ENCODE peak calls at places on chromosomes 6 and 20, in eight cellular contexts. X is GM10248, N is WTC11, J is GM20000, K is fibroblast of pulmonary artery, G is breast epithelium, A is upper lobe of right lung, V is pancreas. W is an unnamed sample.

GRCh38 chr6:165769884-165770283 is 106.8 kb upstream of the PDE10A start:
- DNase-seq in G (no peak), J (no peak), V (no peak), K (no peak), X (no peak), N (no peak), A (no peak), W (no peak)

GRCh38 chr6:45377041-45377554 is 636 bp downstream of the SUPT3H start:
- DNase-seq in V (no peak), A (no peak), K (no peak), N (no peak), G (no peak), J (no peak), X (peak), W (no peak)

GRCh38 chr6:54586251-54586650 is 260.3 kb upstream of the FAM83B start:
- DNase-seq in V (no peak), G (no peak), N (no peak), J (no peak), A (no peak), X (no peak), K (peak), W (no peak)

GRCh38 chr6:106751501-106752252 is 122.3 kb downstream of the QRSL1 start:
- DNase-seq in J (no peak), N (no peak), V (peak), A (no peak), G (no peak), K (no peak), X (no peak), W (no peak)

GRCh38 chr6:83488861-83489260 is 23.5 kb upstream of the PRSS35 start:
- DNase-seq in X (no peak), V (no peak), N (no peak), A (no peak), G (no peak), J (no peak), K (no peak), W (no peak)

GRCh38 chr20:29873946-29874345 is 1383.5 kb upstream of the DEFB115 start:
- DNase-seq in X (peak), A (peak), G (no peak), K (peak), N (peak), V (peak), J (peak), W (peak)

GRCh38 chr20:50691585-50692552 is 527 bp upstream of the RIPOR3 start:
- DNase-seq in K (peak), J (no peak), A (no peak), X (no peak), N (peak), V (no peak), G (no peak), W (no peak)

GRCh38 chr6:118464620-118465019 is 83.5 kb upstream of the PLN start:
- DNase-seq in X (no peak), N (no peak), V (no peak), A (no peak), G (no peak), J (no peak), K (no peak), W (no peak)

GRCh38 chr20:47346172-47346571 is 10.3 kb downstream of the ZMYND8 start:
- DNase-seq in N (no peak), V (no peak), J (no peak), K (no peak), G (no peak), A (no peak), X (no peak), W (no peak)

GRCh38 chr20:37259865-37260264 is 1.7 kb downstream of the GHRH start:
- DNase-seq in N (no peak), J (no peak), V (no peak), K (no peak), G (no peak), A (no peak), X (no peak), W (no peak)

GRCh38 chr6:170024940-170025339 is 265.9 kb downstream of the DLL1 start:
- DNase-seq in V (no peak), G (peak), A (no peak), K (peak), X (no peak), N (no peak), J (no peak), W (no peak)

GRCh38 chr6:85751374-85752055 is 108.8 kb upstream of the SYNCRIP start:
- DNase-seq in V (no peak), K (no peak), G (no peak), J (no peak), X (no peak), N (no peak), A (no peak), W (no peak)

GRCh38 chr6:169723200-169723909 is 945 bp downstream of the PHF10 start:
- DNase-seq in X (peak), A (peak), G (peak), V (peak), N (peak), J (peak), K (peak), W (peak)

GRCh38 chr6:89482136-89482535 is 49.2 kb downstream of the ANKRD6 start:
- DNase-seq in N (no peak), J (no peak), K (no peak), A (no peak), X (no peak), G (no peak), V (no peak), W (no peak)

GRCh38 chr6:130140084-130140483 is 82.7 kb downstream of the SAMD3 start:
- DNase-seq in K (peak), X (no peak), V (no peak), N (no peak), J (no peak), G (no peak), A (no peak), W (no peak)

GRCh38 chr20:36709126-36709525 is 36.8 kb downstream of the NDRG3 start:
- DNase-seq in K (no peak), V (no peak), N (no peak), G (no peak), J (no peak), X (no peak), A (no peak), W (no peak)

GRCh38 chr20:61666471-61666832 is 399.2 kb downstream of the TAF4 start:
- DNase-seq in V (no peak), K (no peak), J (no peak), G (no peak), X (no peak), N (no peak), A (no peak), W (no peak)

GRCh38 chr6:54419885-54420284 is 111.6 kb downstream of the TINAG start:
- DNase-seq in A (no peak), K (peak), N (no peak), G (no peak), J (no peak), X (no peak), V (no peak), W (no peak)

GRCh38 chr20:43961541-43962471 is 47.2 kb downstream of the TOX2 start:
- DNase-seq in N (peak), V (no peak), A (peak), K (no peak), J (no peak), X (no peak), G (no peak), W (no peak)

GRCh38 chr20:25345721-25346120 is 44.9 kb downstream of the ABHD12 start:
- DNase-seq in J (no peak), N (no peak), X (no peak), K (no peak), A (no peak), G (no peak), V (no peak), W (no peak)

GRCh38 chr20:57092112-57092899 is 174.1 kb downstream of the BMP7 start:
- DNase-seq in X (peak), A (peak), N (peak), K (peak), G (no peak), V (peak), J (peak), W (peak)

GRCh38 chr20:24668791-24669190 is 199.4 kb downstream of the SYNDIG1 start:
- DNase-seq in K (no peak), V (no peak), G (no peak), X (no peak), J (no peak), N (no peak), A (no peak), W (no peak)

GRCh38 chr6:135451617-135452190 is 45.8 kb downstream of the AHI1 start:
- DNase-seq in K (peak), G (no peak), V (no peak), J (peak), N (no peak), X (no peak), A (no peak), W (no peak)

GRCh38 chr20:17749979-17750721 is 50.4 kb downstream of the BANF2 start:
- DNase-seq in A (peak), N (no peak), V (no peak), K (peak), X (no peak), G (no peak), J (no peak), W (no peak)

GRCh38 chr6:37713529-37714119 is 15.9 kb upstream of the MDGA1 start:
- DNase-seq in V (no peak), G (no peak), K (peak), X (no peak), A (no peak), N (no peak), J (no peak), W (no peak)

GRCh38 chr20:47875302-47876025 is 90.2 kb upstream of the SULF2 start:
- DNase-seq in X (no peak), J (no peak), N (no peak), G (no peak), K (peak), A (no peak), V (no peak), W (no peak)

GRCh38 chr6:137890983-137891537 is 24.0 kb downstream of the TNFAIP3 start:
- DNase-seq in J (no peak), A (no peak), V (no peak), N (no peak), G (no peak), X (no peak), K (no peak), W (no peak)

GRCh38 chr6:112501705-112502104 is 154.6 kb downstream of the RFPL4B start:
- DNase-seq in V (no peak), G (no peak), N (peak), J (no peak), A (no peak), X (no peak), K (peak), W (no peak)

GRCh38 chr6:18465410-18466154 is 78.4 kb downstream of the RNF144B start:
- DNase-seq in K (no peak), X (no peak), N (no peak), A (no peak), G (no peak), J (no peak), V (no peak), W (no peak)

GRCh38 chr6:10412165-10412947 is 2.5 kb downstream of the TFAP2A start:
- DNase-seq in A (peak), J (peak), N (peak), G (peak), X (peak), V (no peak), K (peak), W (peak)

GRCh38 chr6:154653853-154654252 is 79.4 kb upstream of the SCAF8 start:
- DNase-seq in G (no peak), A (no peak), N (no peak), V (peak), X (no peak), J (no peak), K (peak), W (no peak)

GRCh38 chr6:165515963-165516624 is 146.9 kb downstream of the PDE10A start:
- DNase-seq in N (no peak), X (no peak), A (no peak), G (no peak), J (no peak), V (no peak), K (peak), W (no peak)

GRCh38 chr6:50380409-50381105 is 330.8 kb upstream of the DEFB112 start:
- DNase-seq in A (no peak), V (no peak), K (no peak), X (no peak), N (no peak), J (no peak), G (no peak), W (no peak)

DNA sequence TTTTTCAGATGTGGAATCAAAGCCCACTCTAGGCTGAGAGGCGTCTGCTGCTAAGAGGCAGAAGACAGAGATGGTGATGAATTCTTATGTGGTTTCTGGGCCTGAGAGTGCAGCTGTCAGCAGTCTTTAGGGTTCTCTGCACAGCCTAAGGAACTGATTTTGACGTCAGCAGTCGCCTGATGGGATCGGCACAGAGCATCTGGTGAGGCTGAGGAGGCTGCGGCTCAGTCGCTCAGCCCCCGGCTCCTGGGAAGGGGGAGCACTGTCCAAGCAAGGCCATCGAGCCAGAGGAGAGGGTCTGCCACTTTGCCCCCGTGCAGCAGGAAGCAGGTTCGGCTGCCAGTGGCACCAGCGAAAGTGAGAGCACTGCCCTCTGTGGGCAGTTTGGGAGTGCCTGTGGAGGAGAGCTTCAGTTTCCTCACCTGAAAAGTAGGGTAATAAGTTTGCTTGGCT is 92.5 kb downstream of the TCP11 start:
- DNase-seq in G (no peak), V (peak), N (peak), J (no peak), X (peak), K (peak), A (no peak), W (no peak)
- TF ChIP-seq CTCF in G (no peak), V (no peak), N (no peak), J (peak), X (peak), K (peak), A (peak), W (peak)

GRCh38 chr6:160387887-160388286 is 39.7 kb downstream of the SLC22A3 start:
- DNase-seq in G (no peak), N (no peak), K (no peak), V (no peak), A (no peak), J (no peak), X (no peak), W (no peak)

GRCh38 chr6:160388922-160389321 is 40.7 kb downstream of the SLC22A3 start:
- DNase-seq in V (no peak), G (no peak), N (no peak), K (no peak), J (no peak), A (no peak), X (no peak), W (no peak)

GRCh38 chr6:160382946-160383345 is 34.8 kb downstream of the SLC22A3 start:
- DNase-seq in G (no peak), X (no peak), A (no peak), V (no peak), K (no peak), J (no peak), N (no peak), W (no peak)

GRCh38 chr6:160391419-160392116 is 43.4 kb downstream of the SLC22A3 start:
- DNase-seq in N (no peak), A (no peak), X (no peak), G (no peak), V (no peak), K (peak), J (no peak), W (no peak)

GRCh38 chr6:160386869-160387518 is 38.8 kb downstream of the SLC22A3 start:
- DNase-seq in A (no peak), N (no peak), X (no peak), G (peak), V (peak), J (no peak), K (peak), W (no peak)
- TF ChIP-seq CTCF in A (no peak), N (no peak), X (no peak), G (no peak), V (no peak), J (no peak), K (peak), W (no peak)

DNA sequence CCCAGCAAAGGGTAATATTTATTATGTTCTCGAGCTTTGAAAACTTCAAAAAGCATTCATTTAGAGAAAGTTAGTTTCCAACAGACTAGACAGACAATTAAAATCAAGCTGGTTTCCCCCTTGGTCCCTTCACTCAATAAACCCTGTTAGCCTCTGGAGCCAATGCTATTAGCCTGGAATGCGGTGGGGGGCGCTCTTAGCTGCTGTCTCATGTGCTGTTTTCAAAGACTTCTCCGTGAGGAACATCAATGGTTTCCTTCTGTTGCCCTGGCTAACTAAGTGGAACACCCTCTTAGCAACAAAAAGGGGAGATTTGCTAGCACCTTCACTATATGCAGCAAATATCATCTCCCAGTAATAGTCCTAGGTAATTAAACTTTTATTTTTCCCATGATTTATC is 86.4 kb downstream of the LY86 start:
- DNase-seq in G (no peak), V (no peak), X (no peak), K (no peak), J (no peak), A (no peak), N (peak), W (no peak)
- TF ChIP-seq CTCF in G (no peak), V (no peak), X (no peak), K (peak), J (peak), A (no peak), N (peak), W (peak)

GRCh38 chr6:140857734-140858380 is 1274.9 kb upstream of the GJE1 start:
- DNase-seq in K (peak), J (no peak), N (no peak), V (no peak), G (no peak), A (no peak), X (no peak), W (no peak)
- TF ChIP-seq CTCF in K (no peak), J (no peak), N (no peak), V (no peak), G (no peak), A (no peak), X (no peak), W (no peak)

W was measured in GM13977.